ENCODE peak calls at places on chromosome 9, in ten cellular contexts. K, T, Y, E, U, A, I, Z, J and B are unnamed samples.

GRCh38 chr9:81616141-81616540 is 73.2 kb downstream of the TLE1 start:
- DNase-seq in K (no peak), T (no peak), Y (no peak), E (no peak), U (no peak), A (no peak), I (no peak), Z (no peak), J (no peak), B (no peak)

GRCh38 chr9:91815896-91816295 is 134.1 kb downstream of the ROR2 start:
- DNase-seq in K (no peak), T (no peak), Y (no peak), E (no peak), U (no peak), A (no peak), I (no peak), Z (no peak), J (no peak), B (no peak)

GRCh38 chr9:31412081-31412480 is 972.4 kb upstream of the ACO1 start:
- DNase-seq in K (no peak), T (no peak), Y (no peak), E (no peak), U (no peak), A (no peak), I (no peak), Z (no peak), J (no peak), B (no peak)

GRCh38 chr9:20312732-20313131 is 309.6 kb downstream of the MLLT3 start:
- DNase-seq in K (no peak), T (no peak), Y (no peak), E (peak; percentile 67), U (no peak), A (no peak), I (no peak), Z (no peak), J (no peak), B (no peak)

GRCh38 chr9:34957492-34958410 is at the start of gene PHF24:
- DNase-seq in K (no peak), T (peak; percentile 47), Y (peak; percentile 3), E (no peak), U (peak; percentile 13), A (no peak), I (no peak), Z (no peak), J (no peak), B (peak; percentile 55)

GRCh38 chr9:131607591-131607990 is 62.3 kb downstream of the PRRT1B start:
- DNase-seq in K (no peak), T (no peak), Y (no peak), E (no peak), U (no peak), A (no peak), I (no peak), Z (no peak), J (no peak), B (no peak)

GRCh38 chr9:106106396-106106795 is 412.1 kb downstream of the TMEM38B start:
- DNase-seq in K (no peak), T (no peak), Y (no peak), E (no peak), U (no peak), A (no peak), I (no peak), Z (no peak), J (no peak), B (no peak)

GRCh38 chr9:108972626-108973209 is 38.5 kb downstream of the ABITRAM start:
- DNase-seq in K (peak; percentile 4), T (no peak), Y (peak; percentile 54), E (peak; percentile 31), U (no peak), A (no peak), I (no peak), Z (no peak), J (no peak), B (no peak)

GRCh38 chr9:92964607-92964975 is 17.3 kb downstream of the FGD3 start:
- DNase-seq in K (no peak), T (no peak), Y (no peak), E (no peak), U (no peak), A (no peak), I (no peak), Z (no peak), J (no peak), B (no peak)

GRCh38 chr9:96420468-96421219 is 2.5 kb upstream of the ZNF367 start:
- DNase-seq in K (peak; percentile 64), T (peak; percentile 71), Y (peak; percentile 98), E (peak; percentile 89), U (no peak), A (peak; percentile 58), I (peak; percentile 75), Z (peak; percentile 25), J (no peak), B (peak; percentile 39)

DNA sequence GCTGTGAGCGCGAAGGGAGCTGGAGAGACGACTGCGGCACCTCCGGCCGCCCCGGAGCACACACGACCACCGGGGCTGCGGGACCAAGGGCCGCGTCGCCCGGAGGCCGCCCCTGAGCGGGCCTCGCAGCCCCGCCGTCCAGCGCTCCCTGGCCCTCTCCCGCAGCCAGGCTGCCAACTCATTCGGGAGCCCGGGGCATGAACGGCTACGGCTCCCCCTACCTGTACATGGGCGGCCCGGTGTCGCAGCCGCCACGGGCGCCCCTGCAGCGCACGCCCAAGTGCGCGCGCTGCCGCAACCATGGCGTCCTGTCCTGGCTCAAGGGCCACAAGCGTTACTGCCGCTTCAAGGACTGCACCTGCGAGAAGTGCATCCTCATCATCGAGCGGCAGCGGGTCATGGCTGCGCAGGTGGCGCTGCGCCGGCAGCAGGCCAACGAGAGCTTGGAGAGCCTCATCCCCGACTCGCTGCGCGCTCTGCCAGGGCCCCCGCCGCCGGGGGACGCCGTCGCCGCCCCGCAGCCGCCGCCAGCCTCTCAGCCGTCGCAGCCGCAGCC is 428 bp downstream of the DMRT3 start:
- DNase-seq in K (no peak), T (peak; percentile 70), Y (no peak), E (no peak), U (no peak), A (no peak), I (no peak), Z (no peak), J (no peak), B (peak; percentile 46)
- TF ChIP-seq CTCF in K (no peak), T (no peak), Y (no peak), E (no peak), U (no peak), A (no peak), I (no peak), Z (no peak), J (no peak), B (no peak)

GRCh38 chr9:124062172-124062571 is 50.6 kb downstream of the LHX2 start:
- DNase-seq in K (no peak), T (no peak), Y (no peak), E (no peak), U (peak; percentile 13), A (no peak), I (no peak), Z (no peak), J (no peak), B (no peak)
- TF ChIP-seq CTCF in K (peak; percentile 20), T (peak; percentile 58), Y (no peak), E (no peak), U (peak; percentile 56), A (no peak), I (no peak), Z (no peak), J (no peak), B (no peak)

DNA sequence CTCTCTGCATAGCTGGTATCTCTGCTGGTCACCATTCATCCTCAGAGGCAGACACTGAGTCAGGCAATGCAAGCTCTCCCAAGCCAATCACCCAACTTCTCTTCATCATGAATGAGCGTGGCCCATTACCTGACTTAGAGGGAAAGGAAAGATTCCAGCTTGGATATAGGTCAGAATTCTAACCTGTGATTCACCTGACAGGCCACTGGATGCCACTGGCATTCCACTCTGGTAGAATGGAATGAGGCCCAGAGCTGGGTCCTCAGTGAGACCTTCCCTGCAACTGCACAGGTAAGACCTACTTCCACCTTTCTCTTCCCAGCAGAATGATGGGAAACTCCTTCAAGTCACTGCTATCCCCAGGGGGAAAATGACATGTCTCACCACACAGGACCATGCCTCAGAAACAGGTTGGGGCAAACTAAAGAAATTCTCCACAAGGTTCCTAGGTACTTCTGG is 62.1 kb downstream of the SUSD1 start:
- DNase-seq in K (no peak), T (peak; percentile 69), Y (peak; percentile 14), E (no peak), U (no peak), A (peak; percentile 29), I (no peak), Z (peak; percentile 49), J (no peak), B (peak; percentile 26)
- TF ChIP-seq CTCF in K (peak; percentile 34), T (peak; percentile 79), Y (peak; percentile 49), E (peak; percentile 44), U (no peak), A (peak; percentile 6), I (peak; percentile 45), Z (peak; percentile 71), J (peak; percentile 48), B (peak; percentile 25)

DNA sequence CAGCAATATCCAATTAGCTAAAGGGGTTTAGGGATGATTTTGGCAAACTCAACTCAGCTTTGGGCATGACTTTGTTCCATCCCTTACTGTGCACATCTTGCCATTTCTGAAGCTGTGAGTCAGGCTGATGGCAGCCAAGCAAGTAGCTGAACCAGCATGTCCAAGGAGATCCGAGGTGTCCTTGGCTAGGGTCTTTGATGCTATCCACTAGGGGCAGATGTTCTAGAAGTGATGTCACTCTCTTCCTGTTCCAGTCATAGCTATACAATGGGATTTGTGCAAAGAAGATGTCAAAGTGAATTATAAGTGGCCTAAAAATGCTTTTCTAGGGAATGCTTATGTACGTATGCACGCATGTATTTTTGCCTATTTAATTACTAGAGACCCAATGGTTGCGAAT is 160.8 kb upstream of the PAPPA start:
- DNase-seq in K (peak; percentile 24), T (no peak), Y (peak; percentile 75), E (peak; percentile 82), U (no peak), A (no peak), I (no peak), Z (no peak), J (no peak), B (no peak)
- TF ChIP-seq CTCF in K (peak; percentile 31), T (peak; percentile 13), Y (peak; percentile 18), E (peak; percentile 11), U (no peak), A (no peak), I (no peak), Z (no peak), J (no peak), B (no peak)

DNA sequence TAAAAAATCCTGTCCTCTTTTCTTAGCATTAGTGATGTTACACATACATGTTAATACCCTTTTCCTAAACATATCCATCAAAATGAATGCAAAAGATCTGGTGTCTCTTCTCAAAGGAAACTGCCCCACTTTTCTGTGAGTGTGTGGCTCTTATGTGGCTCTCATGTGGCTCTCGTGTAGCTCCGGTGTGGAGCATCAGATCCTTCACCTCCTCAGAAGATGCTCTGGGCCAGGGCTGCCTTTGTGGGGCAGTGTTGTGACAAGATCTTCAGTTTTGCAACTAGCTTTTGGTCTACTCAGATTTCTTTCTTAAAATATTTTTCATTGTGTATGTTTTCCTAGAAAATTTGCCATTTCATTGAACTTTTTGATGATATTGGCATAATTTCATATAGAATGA is 19.3 kb downstream of the GARNL3 start:
- DNase-seq in K (no peak), T (no peak), Y (peak; percentile 60), E (peak; percentile 51), U (peak; percentile 12), A (no peak), I (no peak), Z (peak; percentile 21), J (no peak), B (no peak)
- TF ChIP-seq CTCF in K (peak; percentile 51), T (peak; percentile 34), Y (peak; percentile 62), E (peak; percentile 48), U (peak; percentile 23), A (peak; percentile 3), I (peak; percentile 51), Z (no peak), J (peak; percentile 45), B (peak; percentile 27)